ENCODE peak calls at places on chromosomes 11 and 22, in six cellular contexts. Z is transverse colon, A is ovary, D is breast epithelium, T is A549, Y is aorta. F is an unnamed sample.

GRCh38 chr11:120385110-120385509 is 48.9 kb downstream of the ARHGEF12 start:
- DNase-seq in Z (no peak), A (no peak), D (no peak), T (no peak), Y (no peak), F (no peak)

GRCh38 chr11:11981364-11981763 is 27.1 kb downstream of the DKK3 start:
- DNase-seq in Z (no peak), A (no peak), D (peak; percentile 54), T (no peak), Y (no peak), F (no peak)

GRCh38 chr11:12628322-12628721 is 45.9 kb upstream of the TEAD1 start:
- DNase-seq in Z (no peak), A (no peak), D (no peak), T (no peak), Y (no peak), F (no peak)

GRCh38 chr22:48370508-48371325 is 1457.0 kb downstream of the BRD1 start:
- DNase-seq in Z (no peak), A (no peak), D (no peak), T (peak; percentile 78), Y (peak; percentile 15), F (no peak)

GRCh38 chr22:42742940-42743339 is 22.3 kb upstream of the A4GALT start:
- DNase-seq in Z (no peak), A (no peak), D (no peak), T (no peak), Y (no peak), F (no peak)

GRCh38 chr22:48438791-48439559 is 1388.7 kb downstream of the BRD1 start:
- DNase-seq in Z (no peak), A (no peak), D (no peak), T (no peak), Y (no peak), F (peak; percentile 32)

GRCh38 chr11:130411223-130411622 is 17.2 kb downstream of the ADAMTS8 start:
- DNase-seq in Z (no peak), A (no peak), D (no peak), T (no peak), Y (no peak), F (no peak)

GRCh38 chr11:65013130-65013691 is 749 bp upstream of the ARL2 start:
- DNase-seq in Z (peak; percentile 96), A (peak; percentile 92), D (peak; percentile 86), T (no peak), Y (peak; percentile 97), F (peak; percentile 95)

GRCh38 chr22:45262931-45263789 is 21.6 kb upstream of the UPK3A start:
- DNase-seq in Z (peak; percentile 52), A (no peak), D (no peak), T (no peak), Y (peak; percentile 76), F (peak; percentile 61)

GRCh38 chr11:10699072-10699471 is 5.5 kb upstream of the IRAG1 start:
- DNase-seq in Z (no peak), A (no peak), D (no peak), T (no peak), Y (no peak), F (no peak)

GRCh38 chr11:73406619-73407018 is 30.4 kb downstream of the RELT start:
- DNase-seq in Z (no peak), A (no peak), D (no peak), T (no peak), Y (peak; percentile 58), F (no peak)

GRCh38 chr11:36257351-36257750 is 31.9 kb downstream of the COMMD9 start:
- DNase-seq in Z (no peak), A (peak; percentile 47), D (no peak), T (no peak), Y (no peak), F (no peak)

GRCh38 chr11:67584205-67584880 is 731 bp downstream of the GSTP1 start:
- DNase-seq in Z (peak; percentile 84), A (peak; percentile 84), D (peak; percentile 83), T (no peak), Y (peak; percentile 90), F (peak; percentile 90)

GRCh38 chr11:12403995-12404345 is 26.6 kb downstream of the PARVA start:
- DNase-seq in Z (no peak), A (no peak), D (no peak), T (no peak), Y (no peak), F (no peak)

GRCh38 chr11:130995266-130995665 is 79.0 kb upstream of the SNX19 start:
- DNase-seq in Z (no peak), A (no peak), D (no peak), T (no peak), Y (no peak), F (no peak)

GRCh38 chr11:95991101-95991500 is 67.2 kb upstream of the MTMR2 start:
- DNase-seq in Z (no peak), A (no peak), D (no peak), T (peak; percentile 62), Y (no peak), F (no peak)

GRCh38 chr11:95996621-95997020 is 72.7 kb upstream of the MTMR2 start:
- DNase-seq in Z (no peak), A (no peak), D (no peak), T (no peak), Y (no peak), F (no peak)

GRCh38 chr11:95994340-95994728 is 70.4 kb upstream of the MTMR2 start:
- DNase-seq in Z (no peak), A (no peak), D (no peak), T (no peak), Y (no peak), F (no peak)

GRCh38 chr11:95991545-95991944 is 67.6 kb upstream of the MTMR2 start:
- DNase-seq in Z (no peak), A (no peak), D (no peak), T (no peak), Y (no peak), F (no peak)

DNA sequence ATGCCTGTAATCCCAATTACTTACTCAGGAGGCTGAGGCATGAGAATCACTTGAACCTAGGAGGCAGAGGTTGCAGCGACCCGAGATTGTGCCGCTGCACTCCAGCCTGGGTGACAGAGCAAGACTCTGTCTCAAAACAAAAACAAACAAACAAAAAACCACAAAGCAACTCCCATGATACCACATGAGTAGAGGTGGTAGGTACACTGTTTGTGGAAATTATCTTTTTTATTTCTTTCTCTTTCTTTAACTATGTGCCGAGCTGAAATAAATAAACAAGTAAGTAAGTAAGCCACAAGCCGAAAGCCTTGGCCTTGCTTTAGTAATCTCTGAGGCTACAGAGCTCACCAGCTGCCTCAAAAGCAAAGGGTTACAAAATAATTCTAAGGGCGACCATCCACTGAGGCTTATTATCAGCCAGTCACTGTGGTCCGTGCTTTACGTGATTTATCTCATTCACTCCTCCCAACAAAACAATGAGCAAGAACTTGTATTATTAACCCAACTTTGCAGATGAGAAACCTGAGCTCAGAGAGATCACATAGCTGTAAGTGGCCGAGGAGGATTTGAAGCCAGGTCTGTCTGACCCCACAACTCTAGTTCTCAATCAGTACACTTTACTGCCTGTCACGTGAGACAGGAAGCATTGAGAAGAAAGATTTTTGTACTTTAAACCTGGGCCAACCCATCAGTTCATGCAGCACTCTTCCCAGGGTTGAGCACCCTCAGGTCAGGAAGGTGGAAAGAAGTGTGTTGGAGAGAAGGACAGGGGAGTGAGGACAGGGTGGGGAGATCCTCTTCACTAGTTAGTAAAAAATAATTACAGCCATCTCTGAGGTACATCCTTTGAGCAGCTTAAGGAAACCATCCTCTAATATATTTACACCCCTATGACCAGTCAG is 69.8 kb upstream of the MTMR2 start:
- DNase-seq in Z (no peak), A (no peak), D (no peak), T (no peak), Y (no peak), F (no peak)
- H3K27ac ChIP-seq in Z (no peak overlapping the region), A (no peak overlapping the region), D (peak overlapping the region; percentile 17), T (no peak overlapping the region), Y (no peak overlapping the region), F (no peak overlapping the region)

DNA sequence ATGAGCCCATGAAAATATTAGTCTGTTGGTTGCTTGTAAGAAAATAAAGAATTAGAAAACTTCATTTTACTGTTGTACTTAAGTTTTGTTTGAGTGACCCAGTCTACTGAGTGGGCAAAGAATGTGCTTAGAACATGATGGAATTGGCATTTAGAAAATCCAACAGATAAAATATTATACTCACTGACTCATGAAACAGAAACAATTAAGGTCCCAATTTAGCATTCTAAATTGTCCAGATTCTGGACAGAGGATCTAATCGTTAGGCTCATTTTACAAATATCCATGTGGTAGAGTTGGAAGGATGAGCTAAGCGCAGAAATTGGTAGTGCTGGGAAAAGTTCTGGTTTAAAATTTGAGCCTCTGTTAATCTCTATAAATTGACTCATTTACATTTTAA is 45.4 kb downstream of the METTL15 start:
- DNase-seq in Z (no peak), A (no peak), D (no peak), T (no peak), Y (no peak), F (no peak)
- H3K27ac ChIP-seq in Z (no peak overlapping the region), A (no peak overlapping the region), D (no peak overlapping the region), T (no peak overlapping the region), Y (no peak overlapping the region), F (no peak overlapping the region)

GRCh38 chr11:72229336-72229924 is 4.9 kb downstream of the INPPL1 start:
- DNase-seq in Z (no peak), A (no peak), D (peak; percentile 16), T (no peak), Y (no peak), F (no peak)

GRCh38 chr11:72231396-72232259 is 7.1 kb downstream of the INPPL1 start:
- DNase-seq in Z (no peak), A (no peak), D (peak; percentile 16), T (no peak), Y (no peak), F (no peak)

GRCh38 chr11:72232260-72233055 is 7.9 kb downstream of the INPPL1 start:
- DNase-seq in Z (no peak), A (no peak), D (peak; percentile 16), T (no peak), Y (no peak), F (no peak)

GRCh38 chr11:72229925-72230763 is 5.6 kb downstream of the INPPL1 start:
- DNase-seq in Z (no peak), A (no peak), D (no peak), T (no peak), Y (peak; percentile 74), F (no peak)

DNA sequence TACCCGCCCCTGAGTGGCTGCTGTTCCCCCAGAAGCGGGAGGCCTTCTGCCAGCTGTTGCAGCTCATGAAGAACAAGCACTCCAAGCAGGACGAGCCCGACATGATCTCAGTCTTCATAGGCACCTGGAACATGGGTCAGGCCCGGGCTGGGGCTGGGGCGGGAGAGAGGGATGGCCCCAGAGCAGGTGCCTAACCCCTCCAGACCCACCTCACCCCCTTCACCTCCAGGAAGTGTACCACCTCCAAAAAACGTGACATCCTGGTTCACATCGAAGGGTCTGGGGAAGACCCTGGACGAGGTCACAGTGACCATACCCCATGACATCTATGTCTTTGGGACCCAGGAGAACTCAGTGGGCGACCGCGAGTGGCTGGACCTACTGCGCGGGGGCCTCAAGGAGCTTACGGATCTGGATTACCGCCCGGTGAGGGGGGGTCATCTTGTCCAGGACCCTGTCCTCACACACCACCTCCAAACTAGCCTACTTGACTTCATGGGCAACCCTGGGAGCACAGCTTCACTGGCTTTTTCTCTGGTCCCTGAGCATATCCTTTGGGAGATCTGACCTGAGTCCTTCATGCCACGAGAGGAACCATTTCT is 6.3 kb downstream of the INPPL1 start:
- DNase-seq in Z (no peak), A (no peak), D (peak; percentile 13), T (no peak), Y (peak; percentile 39), F (no peak)
- H3K27ac ChIP-seq in Z (no peak overlapping the region), A (no peak overlapping the region), D (no peak overlapping the region), T (no peak overlapping the region), Y (no peak overlapping the region), F (no peak overlapping the region)

DNA sequence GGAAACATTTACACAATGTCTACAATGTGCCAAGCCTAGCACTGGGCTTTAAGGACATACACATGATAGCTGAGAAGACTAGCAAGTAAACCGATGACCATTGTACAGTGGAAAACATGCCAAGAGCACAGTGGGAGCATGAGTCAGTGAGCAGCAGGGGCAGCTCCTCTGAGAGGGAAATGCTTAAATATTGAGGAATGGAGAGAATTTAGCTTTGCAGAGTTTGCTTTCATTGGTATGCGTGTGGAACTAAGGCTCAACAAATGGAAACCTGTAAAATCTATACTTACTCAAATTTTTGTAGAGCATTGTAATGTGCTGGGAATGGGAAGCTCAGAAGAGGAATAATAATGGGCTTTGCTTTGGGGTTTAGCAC is 282.3 kb downstream of the ST3GAL4 start:
- DNase-seq in Z (no peak), A (no peak), D (no peak), T (no peak), Y (no peak), F (no peak)
- H3K27ac ChIP-seq in Z (no peak overlapping the region), A (no peak overlapping the region), D (no peak overlapping the region), T (no peak overlapping the region), Y (no peak overlapping the region), F (no peak overlapping the region)

F was measured in lower lobe of right lung.